ENCODE peak calls at places on chromosomes 6 and 20, in six cellular contexts. R is tibial artery; E is naive thymus-derived CD4-positive, alpha-beta T cell; O is GM12865; A is CD4-positive, CD25-positive, alpha-beta regulatory T cell; F is SK-N-SH. B is an unnamed sample.

GRCh38 chr6:134004714-134005113 is 47.7 kb downstream of the SLC2A12 start:
- DNase-seq in A (no peak), R (no peak), O (no peak), F (no peak), E (no peak), B (no peak)

GRCh38 chr20:3674995-3675900 is 6.6 kb downstream of the ADAM33 start:
- DNase-seq in R (no peak), O (no peak), E (no peak), F (no peak), A (no peak), B (no peak)

GRCh38 chr6:137145421-137145820 is 28.0 kb downstream of the IL22RA2 start:
- DNase-seq in R (no peak), O (no peak), A (no peak), E (no peak), F (no peak), B (no peak)

GRCh38 chr6:142361765-142362540 is 60.1 kb downstream of the ADGRG6 start:
- DNase-seq in A (no peak), O (no peak), R (no peak), F (no peak), E (no peak), B (no peak)

GRCh38 chr6:3013486-3013885 is 13.8 kb downstream of the NQO2 start:
- DNase-seq in F (no peak), E (no peak), R (no peak), O (no peak), A (no peak), B (peak)

GRCh38 chr6:665403-666267 is 8.7 kb upstream of the HUS1B start:
- DNase-seq in O (no peak), E (no peak), R (no peak), F (no peak), A (no peak), B (no peak)

GRCh38 chr20:56540415-56540814 is 7.4 kb downstream of the FAM209B start:
- DNase-seq in R (no peak), E (no peak), O (no peak), F (no peak), A (no peak), B (no peak)

GRCh38 chr6:104956663-104957294 is at the start of gene LIN28B:
- DNase-seq in E (no peak), F (no peak), A (no peak), R (no peak), O (no peak), B (no peak)

GRCh38 chr6:152136449-152136825 is 329.0 kb downstream of the ESR1 start:
- DNase-seq in F (no peak), O (no peak), E (no peak), A (no peak), R (no peak), B (no peak)

GRCh38 chr6:127794405-127794804 is 106.5 kb downstream of the THEMIS start:
- DNase-seq in E (peak), F (no peak), O (no peak), R (no peak), A (no peak), B (no peak)

GRCh38 chr6:40990301-40990700 is 48.7 kb downstream of the UNC5CL start:
- DNase-seq in A (no peak), O (no peak), R (no peak), E (no peak), F (no peak), B (no peak)

GRCh38 chr6:86147311-86147710 is 504.6 kb upstream of the SYNCRIP start:
- DNase-seq in A (no peak), E (no peak), O (no peak), R (no peak), F (no peak), B (no peak)

GRCh38 chr6:28841290-28841689 is 82.5 kb downstream of the TRIM27 start:
- DNase-seq in F (no peak), E (no peak), R (no peak), A (no peak), O (peak), B (no peak)

GRCh38 chr20:2768632-2769015 is 31.8 kb downstream of the CPXM1 start:
- DNase-seq in R (no peak), F (no peak), E (no peak), A (no peak), O (no peak), B (no peak)

GRCh38 chr6:54992789-54993188 is 146.2 kb downstream of the FAM83B start:
- DNase-seq in R (no peak), O (peak), A (no peak), F (no peak), E (no peak), B (no peak)

GRCh38 chr6:114085206-114085605 is 114.3 kb upstream of the HDAC2 start:
- DNase-seq in E (no peak), A (no peak), O (no peak), F (no peak), R (no peak), B (no peak)

GRCh38 chr6:47188588-47189021 is 121.1 kb downstream of the TNFRSF21 start:
- DNase-seq in F (no peak), A (no peak), R (no peak), O (no peak), E (no peak), B (no peak)

GRCh38 chr6:76885861-76886301 is 577.4 kb downstream of the HTR1B start:
- DNase-seq in R (no peak), A (no peak), F (no peak), E (no peak), O (no peak), B (no peak)

DNA sequence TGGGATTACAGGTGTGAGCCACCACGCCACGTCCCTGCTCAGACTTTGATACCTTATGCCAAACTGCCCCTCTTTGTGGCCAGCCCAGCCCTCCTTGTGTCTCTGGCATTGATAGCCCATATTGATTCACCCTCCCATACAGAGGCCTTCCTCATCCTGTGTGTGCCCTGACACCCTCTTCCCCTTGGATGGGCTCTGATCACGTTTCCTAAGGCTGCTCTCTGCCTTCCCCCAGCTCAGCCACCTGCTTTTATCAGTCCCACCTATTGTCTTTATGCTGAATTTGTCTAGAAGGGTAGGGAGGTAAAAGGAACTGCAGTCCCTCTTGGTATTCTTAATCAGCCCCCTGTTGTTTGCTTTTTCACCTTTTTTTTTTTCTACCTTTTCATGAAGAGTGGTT is 95.9 kb downstream of the CDKAL1 start:
- DNase-seq in O (no peak), A (no peak), F (no peak), E (no peak), R (no peak), B (no peak)
- H3K4me3 ChIP-seq in O (no peak), A (no peak), F (no peak), E (no peak), R (no peak), B (no peak)

GRCh38 chr20:25229486-25230176 is 18.3 kb upstream of the PYGB start:
- DNase-seq in O (no peak), E (no peak), F (no peak), R (peak), A (no peak), B (no peak)

GRCh38 chr20:25230177-25230831 is 17.6 kb upstream of the PYGB start:
- DNase-seq in A (no peak), F (no peak), R (peak), O (peak), E (no peak), B (no peak)

GRCh38 chr20:25237610-25238318 is 10.1 kb upstream of the PYGB start:
- DNase-seq in F (no peak), E (no peak), O (peak), A (no peak), R (peak), B (no peak)

GRCh38 chr20:25236450-25237304 is 11.2 kb upstream of the PYGB start:
- DNase-seq in O (no peak), R (peak), F (no peak), E (no peak), A (no peak), B (no peak)

GRCh38 chr20:25233016-25233772 is 14.7 kb upstream of the PYGB start:
- DNase-seq in A (no peak), O (no peak), E (no peak), F (no peak), R (peak), B (peak)
- H3K4me3 ChIP-seq in A (no peak), O (no peak), E (no peak), F (no peak), R (no peak), B (no peak)

GRCh38 chr6:100118301-100118700 is 124.3 kb upstream of the MCHR2 start:
- DNase-seq in E (no peak), F (no peak), R (no peak), A (no peak), O (no peak), B (no peak)

GRCh38 chr6:100119261-100119660 is 125.2 kb upstream of the MCHR2 start:
- DNase-seq in O (no peak), F (no peak), E (no peak), A (no peak), R (no peak), B (no peak)

GRCh38 chr6:100115702-100116101 is 121.7 kb upstream of the MCHR2 start:
- DNase-seq in E (no peak), O (no peak), F (no peak), A (no peak), R (no peak), B (no peak)

GRCh38 chr6:100117680-100118079 is 123.7 kb upstream of the MCHR2 start:
- DNase-seq in F (no peak), A (no peak), E (no peak), O (peak), R (no peak), B (no peak)

GRCh38 chr6:100116409-100117194 is 122.6 kb upstream of the MCHR2 start:
- DNase-seq in A (peak), R (no peak), E (no peak), O (peak), F (peak), B (no peak)
- H3K4me3 ChIP-seq in A (no peak), R (no peak), E (no peak), O (no peak), F (no peak), B (no peak)

DNA sequence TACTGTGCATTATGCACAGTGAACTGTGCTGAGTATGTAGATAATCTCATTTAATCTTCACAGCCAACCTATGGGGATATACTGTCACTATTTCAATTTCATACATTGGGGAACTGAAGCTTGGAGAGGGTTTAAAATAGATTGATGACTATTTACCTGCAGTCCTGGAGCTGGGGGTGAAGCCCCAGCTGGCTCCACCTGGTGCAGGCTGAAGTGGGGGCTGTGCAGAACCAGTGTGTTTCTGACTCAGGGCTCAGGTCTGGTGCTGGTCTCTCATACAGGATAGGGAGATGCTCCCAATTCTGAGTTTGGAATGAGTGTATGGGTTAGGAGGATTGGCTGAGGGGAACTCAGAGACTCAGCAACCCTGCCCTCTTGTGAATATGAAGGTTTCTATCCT is 176.1 kb upstream of the CEP162 start:
- DNase-seq in F (no peak), E (no peak), O (peak), R (no peak), A (no peak), B (no peak)
- H3K4me3 ChIP-seq in F (no peak), E (no peak), O (no peak), R (no peak), A (no peak), B (no peak)

GRCh38 chr6:83430606-83431544 is at the start of gene ME1:
- DNase-seq in F (peak), R (peak), O (peak), A (no peak), E (no peak), B (peak)
- H3K4me3 ChIP-seq in F (peak), R (peak), O (peak), A (no peak), E (no peak), B (peak)

GRCh38 chr6:26156105-26156849 is 69.0 kb downstream of the HFE start:
- DNase-seq in E (peak), A (peak), F (peak), R (peak), O (peak), B (peak)

GRCh38 chr6:26156850-26157149 is 69.6 kb downstream of the HFE start:
- DNase-seq in R (no peak), F (no peak), E (no peak), O (no peak), A (no peak), B (no peak)

GRCh38 chr6:26157150-26157837 is 70.1 kb downstream of the HFE start:
- DNase-seq in E (peak), F (peak), O (peak), A (peak), R (peak), B (peak)

GRCh38 chr6:26157838-26158580 is 70.8 kb downstream of the HFE start:
- DNase-seq in E (peak), A (peak), F (peak), R (peak), O (peak), B (peak)

GRCh38 chr6:26155066-26155925 is 68.1 kb downstream of the HFE start:
- DNase-seq in A (no peak), O (peak), F (peak), E (no peak), R (no peak), B (no peak)
- H3K4me3 ChIP-seq in A (peak), O (peak), F (peak), E (peak), R (peak), B (peak)

GRCh38 chr6:7914991-7915789 is 4.6 kb upstream of the TXNDC5 start:
- DNase-seq in E (no peak), A (no peak), R (no peak), F (no peak), O (peak), B (no peak)
- H3K4me3 ChIP-seq in E (no peak), A (no peak), R (no peak), F (no peak), O (no peak), B (no peak)

GRCh38 chr6:7939186-7939863 is 28.7 kb upstream of the TXNDC5 start:
- DNase-seq in R (no peak), A (no peak), O (peak), E (no peak), F (no peak), B (no peak)
- H3K4me3 ChIP-seq in R (no peak), A (no peak), O (no peak), E (no peak), F (no peak), B (no peak)

GRCh38 chr6:116512155-116512559 is 718 bp downstream of the CALHM5 start:
- DNase-seq in A (no peak), E (no peak), O (peak), R (no peak), F (no peak), B (no peak)

GRCh38 chr6:116514103-116514502 is 2.7 kb downstream of the CALHM5 start:
- DNase-seq in F (no peak), R (no peak), O (no peak), A (no peak), E (no peak), B (no peak)

GRCh38 chr6:116513224-116513875 is 1.9 kb downstream of the CALHM5 start:
- DNase-seq in F (no peak), A (no peak), E (no peak), O (no peak), R (no peak), B (no peak)

GRCh38 chr6:116511424-116512131 is at the start of gene CALHM5:
- DNase-seq in E (no peak), A (no peak), O (no peak), R (peak), F (no peak), B (peak)

DNA sequence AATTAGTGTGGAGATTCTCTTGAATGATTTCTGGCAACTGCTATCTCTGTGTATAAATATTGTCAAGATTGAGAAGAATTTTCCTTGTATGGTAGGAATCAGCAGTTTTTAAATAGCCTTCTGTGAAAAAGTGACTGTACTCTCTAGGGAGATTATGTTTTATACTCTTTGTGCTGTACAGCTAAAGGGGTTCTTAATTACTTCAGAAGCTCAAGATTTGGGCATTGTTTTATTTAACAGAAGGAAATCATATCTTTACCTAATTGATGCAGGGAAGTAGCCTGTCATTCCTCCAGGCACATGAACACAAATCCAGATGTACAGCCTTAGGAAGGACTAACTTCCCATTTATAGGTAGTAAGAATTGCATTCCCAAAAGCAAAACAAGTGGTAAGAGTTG is 1.3 kb downstream of the CALHM5 start:
- DNase-seq in F (no peak), A (no peak), O (no peak), R (no peak), E (no peak), B (no peak)
- H3K4me3 ChIP-seq in F (peak), A (no peak), O (no peak), R (peak), E (no peak), B (peak)

GRCh38 chr6:156719720-156720563 is 57.2 kb upstream of the ARID1B start:
- DNase-seq in E (peak), A (peak), F (no peak), O (peak), R (peak), B (peak)
- H3K4me3 ChIP-seq in E (peak), A (peak), F (no peak), O (peak), R (peak), B (no peak)

B was measured in aorta.